ENCODE peak calls at places on chromosomes 5 and 9, in ten cellular contexts. Y is transverse colon, G is astrocyte, E is pancreas, O is upper lobe of right lung, A is A549, K is left lung, B is mesendoderm, J is H9, N is Karpas-422. W is an unnamed sample.

GRCh38 chr9:113707953-113708695 is 168.0 kb upstream of the ZNF618 start:
- DNase-seq in G (no peak), A (no peak), Y (no peak), E (no peak), O (no peak), K (no peak), B (no peak), J (no peak), N (no peak), W (no peak)

GRCh38 chr5:14560091-14560595 is 21.4 kb upstream of the OTULINL start:
- DNase-seq in G (no peak), A (no peak), O (no peak), N (no peak), J (no peak), K (no peak), B (no peak), Y (peak; percentile 70), E (no peak), W (no peak)

GRCh38 chr5:106106384-106106783 is 1564.4 kb downstream of the EFNA5 start:
- DNase-seq in K (no peak), G (no peak), O (no peak), Y (no peak), E (no peak), A (no peak), J (no peak), B (no peak), N (no peak), W (no peak)

GRCh38 chr5:14417232-14417730 is 164.3 kb upstream of the OTULINL start:
- DNase-seq in E (no peak), O (no peak), A (no peak), J (peak; percentile 65), Y (no peak), N (no peak), B (peak; percentile 90), K (no peak), G (peak; percentile 74), W (no peak)

GRCh38 chr9:136902259-136902821 is 16.0 kb downstream of the TRAF2 start:
- DNase-seq in G (peak; percentile 74), E (peak; percentile 83), Y (peak; percentile 89), B (no peak), N (no peak), O (peak; percentile 86), K (peak; percentile 87), A (peak; percentile 94), J (peak; percentile 18), W (peak; percentile 86)

GRCh38 chr5:170863646-170864045 is 1.8 kb downstream of the RANBP17 start:
- DNase-seq in G (peak; percentile 84), K (no peak), E (no peak), Y (no peak), O (no peak), A (no peak), N (no peak), B (no peak), J (no peak), W (no peak)

GRCh38 chr9:122122903-122123632 is 30.0 kb upstream of the TTLL11 start:
- DNase-seq in N (peak; percentile 90), G (peak; percentile 17), O (peak; percentile 78), K (no peak), Y (peak; percentile 74), J (peak; percentile 85), E (peak; percentile 91), A (peak; percentile 73), B (peak; percentile 79), W (peak; percentile 72)

GRCh38 chr5:107469485-107469884 is 201.3 kb downstream of the EFNA5 start:
- DNase-seq in B (no peak), Y (no peak), K (no peak), J (no peak), G (peak; percentile 96), E (no peak), A (peak; percentile 95), O (no peak), N (no peak), W (no peak)

GRCh38 chr5:1652873-1653707 is 129.3 kb upstream of the LPCAT1 start:
- DNase-seq in J (peak; percentile 33), K (peak; percentile 63), B (no peak), G (no peak), N (peak; percentile 76), E (no peak), A (no peak), O (peak; percentile 63), Y (no peak), W (no peak)

GRCh38 chr5:110639307-110639902 is 87.1 kb downstream of the TMEM232 start:
- DNase-seq in Y (no peak), J (no peak), G (no peak), B (no peak), O (no peak), E (no peak), A (no peak), K (no peak), N (no peak), W (no peak)

GRCh38 chr5:96431376-96432244 is 1.4 kb downstream of the PCSK1 start:
- DNase-seq in B (peak; percentile 64), G (peak; percentile 73), K (no peak), Y (no peak), J (no peak), O (no peak), N (no peak), A (no peak), E (no peak), W (no peak)

GRCh38 chr5:151675956-151676712 is 10.6 kb downstream of the SPARC start:
- DNase-seq in G (no peak), A (no peak), E (no peak), O (no peak), B (peak; percentile 90), Y (no peak), N (no peak), K (no peak), J (no peak), W (no peak)

GRCh38 chr5:151670953-151671636 is 15.6 kb downstream of the SPARC start:
- DNase-seq in O (no peak), Y (no peak), K (no peak), G (no peak), E (no peak), A (no peak), B (no peak), J (no peak), N (no peak), W (no peak)

GRCh38 chr5:151671979-151672378 is 14.7 kb downstream of the SPARC start:
- DNase-seq in O (no peak), B (no peak), N (no peak), Y (peak; percentile 32), K (no peak), J (no peak), A (no peak), E (no peak), G (peak; percentile 67), W (no peak)

GRCh38 chr5:151675225-151675955 is 11.3 kb downstream of the SPARC start:
- DNase-seq in G (peak; percentile 34), Y (no peak), A (no peak), J (no peak), B (peak; percentile 88), E (no peak), O (no peak), K (no peak), N (no peak), W (no peak)

GRCh38 chr5:151673421-151673820 is 13.3 kb downstream of the SPARC start:
- DNase-seq in J (no peak), A (no peak), E (no peak), N (no peak), O (no peak), Y (no peak), G (no peak), B (peak; percentile 98), K (no peak), W (no peak)
- H3K4me1 ChIP-seq in J (peaks cover 11% of the 10 kb centered on the region), A (peaks cover 30% of the 10 kb centered on the region), E (no peaks in the 10 kb centered on the region), N (no peaks in the 10 kb centered on the region), O (peaks cover 87% of the 10 kb centered on the region), Y (peaks cover 7% of the 10 kb centered on the region), G (peaks cover 91% of the 10 kb centered on the region), B (peaks cover 40% of the 10 kb centered on the region), K (peaks cover 53% of the 10 kb centered on the region), W (peaks cover 97% of the 10 kb centered on the region)

GRCh38 chr5:62584395-62584794 is 5.8 kb downstream of the LRRC70 start:
- DNase-seq in K (no peak), A (no peak), O (no peak), E (no peak), J (no peak), Y (no peak), N (no peak), G (no peak), B (no peak), W (no peak)

GRCh38 chr5:62585306-62585705 is 6.7 kb downstream of the LRRC70 start:
- DNase-seq in A (no peak), N (no peak), G (no peak), E (no peak), J (no peak), B (peak; percentile 41), K (no peak), O (no peak), Y (no peak), W (no peak)

GRCh38 chr5:62585751-62586150 is 7.1 kb downstream of the LRRC70 start:
- DNase-seq in A (no peak), J (no peak), G (peak; percentile 15), E (no peak), B (peak; percentile 33), Y (no peak), N (no peak), O (no peak), K (no peak), W (no peak)

GRCh38 chr5:62579761-62580160 is 1.1 kb downstream of the LRRC70 start:
- DNase-seq in B (no peak), Y (no peak), K (no peak), G (no peak), O (no peak), N (no peak), E (no peak), A (no peak), J (no peak), W (no peak)

DNA sequence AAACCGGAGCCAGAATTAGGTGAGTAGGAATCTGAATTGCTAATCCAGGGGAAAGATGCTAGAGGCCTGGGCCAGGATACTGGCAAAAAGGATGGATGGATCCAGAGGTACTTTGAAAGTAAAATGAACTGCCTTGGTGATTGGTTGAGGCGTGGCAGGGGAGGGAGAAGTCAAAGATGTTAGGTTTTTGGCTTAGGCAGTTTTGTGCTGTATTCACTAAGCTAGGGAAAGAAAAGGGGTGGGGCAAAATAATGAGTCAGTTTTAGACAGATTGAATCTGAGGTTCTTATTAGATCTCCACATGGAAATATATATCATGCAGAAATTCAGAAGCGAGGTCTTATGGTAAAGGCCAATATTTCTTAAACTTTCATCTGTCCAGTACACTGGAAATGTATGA is 3.6 kb downstream of the LRRC70 start:
- DNase-seq in N (no peak), O (no peak), A (no peak), J (no peak), B (no peak), G (no peak), E (no peak), K (no peak), Y (no peak), W (no peak)
- H3K27ac ChIP-seq in N (no peak overlapping the region), O (no peak overlapping the region), A (no peak overlapping the region), J (no peak overlapping the region), B (no peak overlapping the region), G (no peak overlapping the region), E (no peak overlapping the region), K (no peak overlapping the region), Y (no peak overlapping the region), W (no peak overlapping the region)

GRCh38 chr9:24351952-24352351 is 193.7 kb downstream of the IZUMO3 start:
- DNase-seq in N (no peak), G (no peak), A (no peak), E (no peak), K (no peak), B (no peak), Y (no peak), J (no peak), O (no peak), W (no peak)
- H3K4me1 ChIP-seq in N (no peaks in the 10 kb centered on the region), G (no peaks in the 10 kb centered on the region), A (no peaks in the 10 kb centered on the region), E (peaks cover 4% of the 10 kb centered on the region), K (no peaks in the 10 kb centered on the region), B (no peaks in the 10 kb centered on the region), Y (no peaks in the 10 kb centered on the region), J (no peaks in the 10 kb centered on the region), O (no peaks in the 10 kb centered on the region), W (no peaks in the 10 kb centered on the region)

GRCh38 chr5:135364416-135365262 is 34.4 kb downstream of the MACROH2A1 start:
- DNase-seq in E (no peak), B (no peak), K (no peak), J (no peak), N (no peak), Y (no peak), G (no peak), O (no peak), A (no peak), W (no peak)
- H3K27ac ChIP-seq in E (no peak overlapping the region), B (no peak overlapping the region), K (no peak overlapping the region), J (no peak overlapping the region), N (no peak overlapping the region), Y (peak overlapping the region; percentile 87), G (no peak overlapping the region), O (no peak overlapping the region), A (no peak overlapping the region), W (no peak overlapping the region)

W was measured in lower lobe of right lung.